ENCODE peak calls at places on chromosomes 6 and 20, in eight cellular contexts. C is heart left ventricle, V is B cell, Q is endothelial cell of umbilical vein, L is kidney glomerular epithelial cell, G is left cardiac atrium, J is mesothelial cell of epicardium, Y is globus pallidus. F is an unnamed sample.

GRCh38 chr6:18431581-18431980 is 44.4 kb downstream of the RNF144B start:
- DNase-seq in C (no peak), V (no peak), Q (no peak), L (peak), G (no peak), J (no peak), Y (no peak), F (peak)

GRCh38 chr6:15690451-15690961 is 27.7 kb upstream of the DTNBP1 start:
- DNase-seq in C (no peak), V (no peak), Q (peak), L (no peak), G (no peak), J (no peak), Y (no peak), F (no peak)

GRCh38 chr6:29014729-29015608 is 9.9 kb upstream of the ZNF311 start:
- DNase-seq in C (no peak), V (no peak), Q (no peak), L (no peak), G (no peak), J (no peak), Y (no peak), F (peak)

GRCh38 chr20:3628502-3629314 is 34.5 kb downstream of the GFRA4 start:
- DNase-seq in C (no peak), V (no peak), Q (no peak), L (no peak), G (no peak), J (no peak), Y (no peak), F (no peak)

GRCh38 chr20:13289031-13289430 is 68.0 kb downstream of the ISM1 start:
- DNase-seq in C (no peak), V (no peak), Q (no peak), L (no peak), G (no peak), J (no peak), Y (no peak), F (no peak)

GRCh38 chr6:16236648-16237199 is 1.7 kb upstream of the GMPR start:
- DNase-seq in C (peak), V (peak), Q (peak), L (peak), G (peak), J (no peak), Y (no peak), F (no peak)

GRCh38 chr6:142013286-142013685 is 119.4 kb upstream of the GJE1 start:
- DNase-seq in C (no peak), V (no peak), Q (peak), L (peak), G (no peak), J (no peak), Y (no peak), F (no peak)

GRCh38 chr6:80338201-80338836 is 231.8 kb downstream of the BCKDHB start:
- DNase-seq in C (peak), V (peak), Q (peak), L (peak), G (peak), J (peak), Y (peak), F (peak)

GRCh38 chr20:17645010-17645409 is 37.0 kb downstream of the RRBP1 start:
- DNase-seq in C (no peak), V (no peak), Q (no peak), L (no peak), G (peak), J (no peak), Y (no peak), F (no peak)

GRCh38 chr20:38406476-38406875 is 28.7 kb downstream of the SNHG17 start:
- DNase-seq in C (no peak), V (no peak), Q (no peak), L (no peak), G (no peak), J (no peak), Y (peak), F (no peak)

GRCh38 chr6:111718990-111719389 is 113.3 kb upstream of the TRAF3IP2 start:
- DNase-seq in C (no peak), V (no peak), Q (no peak), L (no peak), G (no peak), J (no peak), Y (no peak), F (no peak)

GRCh38 chr6:4616311-4616710 is 159.9 kb upstream of the CDYL start:
- DNase-seq in C (no peak), V (no peak), Q (no peak), L (no peak), G (no peak), J (no peak), Y (no peak), F (no peak)

GRCh38 chr20:3010985-3011723 is 32.3 kb upstream of the GNRH2 start:
- DNase-seq in C (no peak), V (no peak), Q (no peak), L (peak), G (no peak), J (no peak), Y (no peak), F (no peak)

GRCh38 chr20:19777981-19778380 is 19.9 kb downstream of the RIN2 start:
- DNase-seq in C (no peak), V (no peak), Q (no peak), L (no peak), G (no peak), J (no peak), Y (no peak), F (no peak)

GRCh38 chr20:881051-881820 is 34.9 kb downstream of the ANGPT4 start:
- DNase-seq in C (no peak), V (no peak), Q (peak), L (no peak), G (no peak), J (no peak), Y (no peak), F (peak)

GRCh38 chr6:37433657-37434271 is 743 bp downstream of the CMTR1 start:
- DNase-seq in C (no peak), V (peak), Q (no peak), L (no peak), G (no peak), J (no peak), Y (peak), F (no peak)

GRCh38 chr6:55528624-55529023 is 50.4 kb downstream of the HMGCLL1 start:
- DNase-seq in C (no peak), V (no peak), Q (peak), L (peak), G (no peak), J (no peak), Y (no peak), F (no peak)

GRCh38 chr6:33856655-33857054 is 52.9 kb upstream of the MLN start:
- DNase-seq in C (no peak), V (peak), Q (no peak), L (no peak), G (no peak), J (no peak), Y (no peak), F (peak)

GRCh38 chr6:34148864-34149810 is 3.2 kb upstream of the GRM4 start:
- DNase-seq in C (no peak), V (peak), Q (no peak), L (no peak), G (no peak), J (no peak), Y (no peak), F (no peak)

GRCh38 chr6:155171109-155171746 is 92.6 kb upstream of the CLDN20 start:
- DNase-seq in C (no peak), V (no peak), Q (peak), L (peak), G (peak), J (no peak), Y (peak), F (no peak)

GRCh38 chr20:25579081-25579770 is 6.1 kb downstream of the NINL start:
- DNase-seq in C (no peak), V (no peak), Q (no peak), L (no peak), G (no peak), J (no peak), Y (no peak), F (no peak)